ENCODE peak calls at places on chromosomes 2 and 18, in five cellular contexts. A is K562, J is GM12878, X is HCT116, P is SK-N-SH. R is an unnamed sample.
A peak's percentile ranks its signal among the peaks of the same experiment; 100 is the strongest.

GRCh38 chr2:61792355-61792754 is 61.5 kb downstream of the FAM161A start:
- DNase-seq in A (no peak), J (no peak), X (no peak), P (no peak), R (no peak)

GRCh38 chr2:20074001-20074648 is 22.7 kb upstream of the LAPTM4A start:
- DNase-seq in A (no peak), J (no peak), X (no peak), P (peak; percentile 57), R (no peak)

GRCh38 chr2:150028337-150028736 is 440.8 kb upstream of the MMADHC start:
- DNase-seq in A (no peak), J (no peak), X (no peak), P (no peak), R (no peak)

GRCh38 chr2:88955607-88956006 is 264.1 kb downstream of the RPIA start:
- DNase-seq in A (no peak), J (no peak), X (no peak), P (no peak), R (no peak)

GRCh38 chr2:42095923-42096408 is 48.1 kb downstream of the PKDCC start:
- DNase-seq in A (peak; percentile 39), J (no peak), X (peak; percentile 48), P (peak; percentile 78), R (peak; percentile 41)

GRCh38 chr2:191255756-191256312 is 10.6 kb downstream of the MYO1B start:
- DNase-seq in A (no peak), J (no peak), X (no peak), P (no peak), R (no peak)

GRCh38 chr2:36441816-36442215 is 86.2 kb downstream of the CRIM1 start:
- DNase-seq in A (no peak), J (no peak), X (no peak), P (no peak), R (no peak)

GRCh38 chr2:151306621-151307020 is 17.2 kb upstream of the NMI start:
- DNase-seq in A (no peak), J (no peak), X (no peak), P (no peak), R (no peak)

GRCh38 chr2:4715065-4715464 is 977.1 kb upstream of the SOX11 start:
- DNase-seq in A (no peak), J (no peak), X (no peak), P (no peak), R (no peak)

GRCh38 chr2:74908763-74909444 is 49.5 kb upstream of the POLE4 start:
- DNase-seq in A (no peak), J (no peak), X (no peak), P (peak; percentile 39), R (no peak)

GRCh38 chr2:186129767-186130581 is 356.1 kb upstream of the ZC3H15 start:
- DNase-seq in A (no peak), J (no peak), X (peak; percentile 42), P (no peak), R (peak; percentile 22)

GRCh38 chr2:236117861-236118269 is 50.3 kb downstream of the GBX2 start:
- DNase-seq in A (no peak), J (no peak), X (no peak), P (no peak), R (no peak)

GRCh38 chr2:9518163-9518562 is 37.5 kb downstream of the ADAM17 start:
- DNase-seq in A (no peak), J (no peak), X (no peak), P (no peak), R (no peak)

GRCh38 chr2:9517118-9517782 is 38.4 kb downstream of the ADAM17 start:
- DNase-seq in A (peak; percentile 19), J (no peak), X (no peak), P (no peak), R (no peak)

GRCh38 chr2:9519250-9519649 is 36.4 kb downstream of the ADAM17 start:
- DNase-seq in A (no peak), J (no peak), X (no peak), P (no peak), R (no peak)

GRCh38 chr2:9524291-9524690 is 31.3 kb downstream of the ADAM17 start:
- DNase-seq in A (no peak), J (no peak), X (no peak), P (no peak), R (no peak)

GRCh38 chr2:9518780-9519179 is 36.9 kb downstream of the ADAM17 start:
- DNase-seq in A (no peak), J (no peak), X (no peak), P (no peak), R (no peak)
- H3K36me3 ChIP-seq in A (peaks cover 67% of the 10 kb centered on the region), J (peaks cover 22% of the 10 kb centered on the region), X (peaks cover 10% of the 10 kb centered on the region), P (peaks cover 68% of the 10 kb centered on the region), R (peaks cover 26% of the 10 kb centered on the region)

GRCh38 chr2:182031956-182032355 is 46.3 kb downstream of the PPP1R1C start:
- DNase-seq in A (no peak), J (no peak), X (no peak), P (no peak), R (no peak)
- H3K27me3 ChIP-seq in A (no peaks in the 10 kb centered on the region), J (no peaks in the 10 kb centered on the region), X (no peaks in the 10 kb centered on the region), P (no peaks in the 10 kb centered on the region), R (no peaks in the 10 kb centered on the region)

GRCh38 chr2:234437642-234438321 is 59.1 kb downstream of the ARL4C start:
- DNase-seq in A (no peak), J (no peak), X (no peak), P (no peak), R (no peak)
- TF ChIP-seq REST in A (no peak), J (no peak), X (no peak), P (no peak), R (no peak)

DNA sequence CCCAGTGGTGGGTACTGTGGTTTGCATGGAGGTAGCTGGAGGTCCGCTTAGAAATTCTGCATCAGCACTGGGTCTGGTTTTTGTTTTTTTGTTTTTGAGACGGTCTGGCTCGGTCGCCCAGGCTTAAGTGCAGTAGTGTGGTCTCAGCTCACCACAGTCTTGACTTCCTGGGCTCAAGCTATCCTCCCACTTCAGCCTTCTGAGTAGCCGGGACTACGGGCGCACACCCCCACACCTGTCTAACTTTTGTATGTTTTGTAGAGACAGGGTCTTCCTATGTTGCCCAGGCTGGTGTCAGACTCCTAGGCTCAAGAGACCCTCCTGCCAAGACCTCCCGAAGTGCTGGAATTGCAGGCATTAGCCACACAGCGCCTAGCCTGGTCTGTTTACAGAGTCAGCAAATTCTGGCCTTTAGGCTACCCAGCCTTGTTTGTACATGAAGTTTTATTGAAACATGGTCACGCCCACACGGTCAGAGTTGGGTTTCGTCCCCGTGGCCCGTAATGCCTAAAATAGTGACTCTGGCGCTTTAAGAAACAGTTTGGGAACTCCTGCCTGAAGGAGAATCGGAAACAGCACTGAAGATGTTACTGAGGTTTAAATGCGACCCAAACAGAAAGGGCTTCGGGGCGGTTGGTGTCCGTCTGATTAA is 32.7 kb downstream of the CTDP1 start:
- DNase-seq in A (no peak), J (no peak), X (no peak), P (no peak), R (no peak)
- H3K36me3 ChIP-seq in A (peaks cover 48% of the 10 kb centered on the region), J (peaks cover 24% of the 10 kb centered on the region), X (peaks cover 9% of the 10 kb centered on the region), P (peaks cover 58% of the 10 kb centered on the region), R (peaks cover 5% of the 10 kb centered on the region)

GRCh38 chr2:119148082-119148715 is 10.4 kb downstream of the C1QL2 start:
- DNase-seq in A (no peak), J (no peak), X (no peak), P (no peak), R (no peak)

GRCh38 chr2:119149611-119150010 is 8.9 kb downstream of the C1QL2 start:
- DNase-seq in A (no peak), J (no peak), X (no peak), P (no peak), R (no peak)

GRCh38 chr2:119142822-119143221 is 15.7 kb downstream of the C1QL2 start:
- DNase-seq in A (no peak), J (no peak), X (no peak), P (no peak), R (no peak)

GRCh38 chr2:119144806-119145205 is 13.7 kb downstream of the C1QL2 start:
- DNase-seq in A (no peak), J (no peak), X (no peak), P (no peak), R (no peak)
- H3K27me3 ChIP-seq in A (peaks cover 5% of the 10 kb centered on the region), J (peaks cover 3% of the 10 kb centered on the region), X (peaks cover 54% of the 10 kb centered on the region), P (no peaks in the 10 kb centered on the region), R (peaks cover 2% of the 10 kb centered on the region)

GRCh38 chr2:28643911-28644334 is 107.7 kb upstream of the PPP1CB start:
- DNase-seq in A (no peak), J (no peak), X (no peak), P (peak; percentile 43), R (no peak)
- TF ChIP-seq REST in A (no peak), J (no peak), X (no peak), P (no peak), R (no peak)

DNA sequence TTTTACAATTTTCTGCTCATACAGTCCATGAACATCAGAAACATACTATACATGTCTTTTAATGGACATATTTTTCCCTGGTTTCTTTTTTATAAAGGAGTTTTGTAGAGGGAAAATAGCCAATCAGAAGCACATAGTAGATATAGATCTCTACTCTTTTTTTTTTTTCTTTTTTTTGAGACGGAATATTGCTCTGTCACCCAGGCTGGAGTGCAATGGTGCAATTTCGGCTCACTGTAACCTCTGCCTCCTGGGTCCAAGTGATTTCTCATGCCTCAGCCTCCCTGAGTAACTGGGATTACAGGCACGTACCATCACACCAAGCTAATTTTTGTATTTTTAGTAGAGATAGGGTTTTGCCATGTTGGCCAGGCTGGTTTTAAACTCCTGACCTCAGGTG is 83.2 kb upstream of the MGAT5 start:
- DNase-seq in A (no peak), J (no peak), X (no peak), P (no peak), R (no peak)
- H3K36me3 ChIP-seq in A (no peaks in the 10 kb centered on the region), J (peaks cover 6% of the 10 kb centered on the region), X (no peaks in the 10 kb centered on the region), P (no peaks in the 10 kb centered on the region), R (no peaks in the 10 kb centered on the region)

GRCh38 chr2:218855305-218856167 is 4.1 kb upstream of the WNT6 start:
- DNase-seq in A (no peak), J (no peak), X (no peak), P (peak; percentile 48), R (no peak)
- H3K27me3 ChIP-seq in A (no peaks in the 10 kb centered on the region), J (peaks cover 19% of the 10 kb centered on the region), X (peaks cover 13% of the 10 kb centered on the region), P (peaks cover 29% of the 10 kb centered on the region), R (peaks cover 4% of the 10 kb centered on the region)

R was measured in Panc1.